ENCODE peak calls at places on chromosomes 7 and 10, in seven cellular contexts. V is left lung, R is heart left ventricle, I is ascending aorta, Q is pancreas, P is BE2C, U is astrocyte of the spinal cord. B is an unnamed sample.

GRCh38 chr10:16832351-16833080 is 15.3 kb upstream of the RSU1 start:
- DNase-seq in V (no peak), R (peak), I (peak), Q (peak), P (no peak), U (peak), B (peak)

GRCh38 chr10:60222060-60222459 is 167.6 kb downstream of the ANK3 start:
- DNase-seq in V (no peak), R (no peak), I (no peak), Q (no peak), P (no peak), U (no peak), B (no peak)

GRCh38 chr7:121006731-121007315 is 18.3 kb downstream of the CPED1 start:
- DNase-seq in V (no peak), R (no peak), I (no peak), Q (no peak), P (no peak), U (peak), B (no peak)

GRCh38 chr10:688621-689426 is 644 bp downstream of the DIP2C start:
- DNase-seq in V (no peak), R (peak), I (no peak), Q (peak), P (peak), U (peak), B (peak)

GRCh38 chr10:101816913-101817541 is 1.2 kb downstream of the OGA start:
- DNase-seq in V (no peak), R (no peak), I (no peak), Q (no peak), P (no peak), U (no peak), B (no peak)

GRCh38 chr10:58856508-58857240 is 319.8 kb upstream of the PHYHIPL start:
- DNase-seq in V (no peak), R (peak), I (peak), Q (peak), P (no peak), U (peak), B (no peak)

GRCh38 chr10:123743441-123744225 is 77.5 kb downstream of the GPR26 start:
- DNase-seq in V (no peak), R (no peak), I (no peak), Q (no peak), P (peak), U (no peak), B (no peak)

GRCh38 chr10:43287056-43288007 is 20.5 kb upstream of the RASGEF1A start:
- DNase-seq in V (peak), R (no peak), I (no peak), Q (no peak), P (no peak), U (no peak), B (peak)

GRCh38 chr7:135690566-135690965 is 28.3 kb downstream of the STMP1 start:
- DNase-seq in V (no peak), R (no peak), I (peak), Q (no peak), P (no peak), U (peak), B (no peak)

GRCh38 chr10:79320785-79321493 is 26.3 kb upstream of the PPIF start:
- DNase-seq in V (no peak), R (no peak), I (no peak), Q (no peak), P (no peak), U (peak), B (no peak)

GRCh38 chr10:123603130-123603529 is 63.0 kb upstream of the GPR26 start:
- DNase-seq in V (no peak), R (peak), I (no peak), Q (no peak), P (no peak), U (no peak), B (no peak)

GRCh38 chr7:149028346-149029109 is at the start of gene PDIA4:
- DNase-seq in V (peak), R (peak), I (peak), Q (peak), P (peak), U (peak), B (peak)

GRCh38 chr7:26153246-26153822 is 1.3 kb downstream of the NFE2L3 start:
- DNase-seq in V (no peak), R (no peak), I (no peak), Q (no peak), P (no peak), U (no peak), B (peak)

GRCh38 chr7:139768249-139768824 is 9.5 kb downstream of the HIPK2 start:
- DNase-seq in V (no peak), R (no peak), I (no peak), Q (no peak), P (no peak), U (no peak), B (no peak)

GRCh38 chr7:2312272-2312929 is 1.8 kb downstream of the SNX8 start:
- DNase-seq in V (no peak), R (no peak), I (no peak), Q (no peak), P (no peak), U (no peak), B (no peak)

DNA sequence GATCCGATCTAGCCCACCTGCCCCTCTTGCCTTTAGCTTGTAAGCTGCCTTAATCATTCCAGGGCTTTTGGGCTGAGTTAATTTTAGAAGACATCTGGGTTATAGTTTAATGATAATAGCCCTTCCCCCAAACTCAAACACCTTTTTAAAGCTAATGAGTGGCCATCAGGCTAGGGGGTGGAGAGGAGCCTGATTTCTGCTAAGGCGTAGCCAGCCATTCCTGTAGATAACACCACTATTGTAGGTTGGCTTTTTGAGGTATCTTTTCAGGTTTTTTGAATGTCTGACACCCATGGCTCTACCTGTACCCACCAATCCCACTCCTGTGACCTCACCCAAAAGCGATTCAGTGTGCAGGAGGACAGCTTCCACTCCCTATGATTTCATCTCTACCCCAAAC is 7.6 kb upstream of the SYPL1 start:
- DNase-seq in V (no peak), R (no peak), I (no peak), Q (no peak), P (no peak), U (no peak), B (no peak)
- H3K4me3 ChIP-seq in V (no peak), R (no peak), I (no peak), Q (no peak), P (no peak), U (no peak), B (no peak)

DNA sequence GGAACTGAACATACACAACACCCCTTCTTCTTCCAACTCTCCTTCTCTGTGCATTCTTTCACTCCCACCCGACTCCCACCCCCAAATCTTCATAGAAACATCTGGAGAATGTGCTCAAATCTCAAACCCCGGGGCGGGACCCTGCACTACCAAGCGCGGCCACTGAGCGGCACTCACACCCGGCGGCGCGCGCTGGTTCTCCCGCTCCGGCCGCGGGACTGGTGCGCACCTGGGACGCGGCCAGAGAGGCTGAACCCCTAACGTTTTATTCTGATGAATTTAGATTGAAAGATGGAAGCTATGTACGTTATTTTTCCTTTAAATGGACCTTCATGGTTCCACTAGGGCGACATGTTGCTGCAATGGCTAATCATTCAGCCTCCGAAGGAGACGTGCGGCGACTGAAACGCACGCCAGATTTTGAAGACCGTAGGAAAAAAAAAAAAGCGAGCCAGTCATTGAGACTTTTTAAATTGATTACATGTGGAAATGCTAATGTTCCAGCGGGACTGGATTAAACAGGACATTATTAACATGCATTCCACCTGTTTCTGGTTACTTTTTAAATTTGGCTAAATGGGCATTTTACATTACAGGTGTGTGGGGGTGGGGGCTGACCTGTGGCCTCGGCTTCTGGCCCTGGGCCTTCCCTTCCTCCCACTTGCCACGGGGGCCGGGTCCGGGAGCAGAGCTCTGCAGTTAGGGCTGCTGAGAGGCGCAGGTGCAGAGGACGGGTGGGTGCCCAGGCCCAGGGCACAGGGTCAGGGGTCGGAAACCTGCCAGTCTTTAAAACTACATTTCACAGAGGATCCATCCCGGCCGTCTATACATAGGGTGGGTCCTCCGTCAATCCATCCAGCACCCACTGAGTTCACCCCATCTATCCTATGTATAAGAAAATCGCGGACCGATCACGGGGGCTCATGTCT is 106.8 kb upstream of the INSIG1 start:
- DNase-seq in V (peak), R (peak), I (peak), Q (peak), P (peak), U (no peak), B (peak)
- TF ChIP-seq CTCF in V (peak), R (peak), I (peak), Q (peak), P (peak), U (peak), B (peak)

GRCh38 chr7:4613855-4614548 is 68.1 kb upstream of the FOXK1 start:
- DNase-seq in V (no peak), R (no peak), I (peak), Q (no peak), P (no peak), U (peak), B (no peak)
- H3K4me3 ChIP-seq in V (no peak), R (peak), I (peak), Q (no peak), P (no peak), U (no peak), B (no peak)

GRCh38 chr7:51154201-51154600 is 162.4 kb downstream of the COBL start:
- DNase-seq in V (no peak), R (no peak), I (no peak), Q (no peak), P (no peak), U (no peak), B (no peak)
- TF ChIP-seq CTCF in V (no peak), R (no peak), I (no peak), Q (no peak), P (no peak), U (no peak), B (no peak)

DNA sequence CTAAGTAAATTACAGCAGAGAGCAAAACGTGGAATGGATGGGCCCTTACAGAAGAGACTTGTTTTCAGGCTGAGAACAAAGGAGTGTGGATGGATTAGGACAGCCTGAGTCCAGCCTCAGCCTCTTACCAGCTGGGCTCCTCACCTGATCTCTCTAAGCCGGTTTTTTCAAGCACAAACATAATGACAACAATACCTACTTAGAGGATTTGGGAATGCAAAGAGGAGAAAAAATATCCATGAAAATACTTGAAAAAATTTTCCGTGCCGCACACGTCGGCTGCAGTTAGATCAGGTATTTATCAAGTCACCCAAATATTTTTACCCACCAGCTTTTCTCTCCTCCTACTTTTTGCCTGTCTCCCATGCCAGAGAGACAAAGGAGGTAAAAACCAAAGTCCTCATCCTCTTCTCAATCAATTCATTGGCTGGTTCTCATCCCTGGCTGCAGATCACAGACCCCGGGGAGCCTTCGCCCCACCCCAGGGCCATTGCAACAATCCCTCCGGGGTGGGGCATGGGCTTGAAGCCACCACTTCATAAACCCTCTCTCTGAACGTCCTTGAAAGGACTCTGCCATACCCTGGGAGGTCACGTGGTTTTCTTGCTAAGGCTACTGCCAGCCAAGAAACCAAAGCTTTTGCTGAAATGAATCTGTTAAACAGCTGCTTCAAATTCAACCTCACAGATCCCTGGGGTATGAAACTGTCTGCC is 29.7 kb upstream of the GTF2I start:
- DNase-seq in V (peak), R (no peak), I (no peak), Q (peak), P (peak), U (peak), B (peak)
- H3K4me3 ChIP-seq in V (no peak), R (no peak), I (no peak), Q (no peak), P (no peak), U (no peak), B (no peak)

DNA sequence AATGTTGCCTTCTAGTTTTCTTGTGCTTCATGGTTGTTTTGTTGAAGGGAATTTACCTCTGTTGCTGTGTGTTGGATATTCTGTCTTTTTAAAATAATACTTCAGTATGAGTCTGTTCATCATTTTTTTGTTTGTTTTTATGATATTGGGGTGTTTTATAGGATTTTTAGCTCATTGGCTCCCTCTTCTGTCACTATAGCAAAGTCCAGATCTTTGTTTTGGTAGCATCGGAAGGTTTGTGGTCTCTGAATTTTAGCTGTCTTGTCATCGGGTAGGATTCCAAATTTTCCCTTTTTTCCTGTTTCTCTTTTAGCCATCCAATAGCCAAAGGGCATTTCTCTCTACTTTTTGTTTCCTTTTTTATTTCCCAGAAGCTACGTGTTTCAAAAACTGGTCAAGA is 91.4 kb downstream of the EXOC4 start:
- DNase-seq in V (no peak), R (no peak), I (no peak), Q (no peak), P (no peak), U (peak), B (no peak)
- TF ChIP-seq CTCF in V (no peak), R (peak), I (no peak), Q (no peak), P (peak), U (peak), B (no peak)